ENCODE peak calls at places on chromosomes 16 and 17, in five cellular contexts. I is NCI-H146; Y is foreskin fibroblast; X is activated CD4-positive, alpha-beta T cell treated with anti-CD3 and anti-CD28 coated beads, Interleukin-2, amount 50 U/mL, for 4 hours; W is ELF-1. O is an unnamed sample.

GRCh38 chr17:53627511-53627910 is 195.2 kb upstream of the KIF2B start:
- DNase-seq in W (no peak), Y (peak), X (no peak), I (no peak), O (peak)

GRCh38 chr16:73196670-73197069 is 148.7 kb upstream of the ZFHX3 start:
- DNase-seq in X (no peak), Y (peak), I (peak), W (peak), O (peak)

GRCh38 chr17:59790936-59791335 is 83.5 kb downstream of the VMP1 start:
- DNase-seq in X (no peak), I (no peak), W (no peak), Y (no peak), O (peak)

GRCh38 chr17:2957631-2958286 is 105.6 kb downstream of the OR1D5 start:
- DNase-seq in I (no peak), Y (peak), X (no peak), W (no peak), O (no peak)

GRCh38 chr17:16818821-16819683 is 129.0 kb downstream of the CCDC144A start:
- DNase-seq in X (no peak), I (no peak), Y (no peak), W (no peak), O (no peak)

GRCh38 chr17:76048711-76049110 is 21.6 kb upstream of the EVPL start:
- DNase-seq in I (no peak), Y (no peak), W (no peak), X (no peak), O (no peak)

GRCh38 chr17:8602679-8603078 is 27.8 kb downstream of the MYH10 start:
- DNase-seq in W (no peak), X (no peak), Y (no peak), I (no peak), O (no peak)

GRCh38 chr17:38451840-38452529 is 23.7 kb downstream of the ARHGAP23 start:
- DNase-seq in X (no peak), I (no peak), Y (peak), W (peak), O (peak)

GRCh38 chr17:17495448-17496188 is 577 bp downstream of the RASD1 start:
- DNase-seq in Y (peak), W (no peak), I (peak), X (no peak), O (no peak)

GRCh38 chr16:57386381-57386951 is 14.2 kb downstream of the CX3CL1 start:
- DNase-seq in I (no peak), X (no peak), Y (peak), W (no peak), O (peak)

GRCh38 chr16:28292731-28293588 is 635 bp downstream of the SBK1 start:
- DNase-seq in W (peak), Y (no peak), I (peak), X (no peak), O (no peak)

GRCh38 chr17:58333396-58334207 is 5.0 kb upstream of the TSPOAP1 start:
- DNase-seq in Y (no peak), I (no peak), X (no peak), W (no peak), O (no peak)

GRCh38 chr16:27729516-27730304 is 179.8 kb downstream of the KATNIP start:
- DNase-seq in W (no peak), Y (peak), I (no peak), X (no peak), O (no peak)

GRCh38 chr16:57041182-57042156 is 50.9 kb upstream of the CPNE2 start:
- DNase-seq in I (no peak), W (no peak), Y (no peak), X (peak), O (no peak)